ENCODE peak calls at places on chromosomes 5 and 9, in seven cellular contexts. O, L, M, E, S, Z and D are unnamed samples.

GRCh38 chr9:94554078-94554438 is 825 bp upstream of the PCAT7 start:
- DNase-seq in O (no peak), L (no peak), M (no peak), E (no peak), S (no peak), Z (no peak), D (no peak)

GRCh38 chr5:150333400-150333799 is 24.1 kb upstream of the TCOF1 start:
- DNase-seq in O (peak; percentile 52), L (no peak), M (no peak), E (no peak), S (no peak), Z (no peak), D (no peak)

GRCh38 chr9:29796291-29796952 is 2223.1 kb upstream of the C9orf72 start:
- DNase-seq in O (no peak), L (no peak), M (no peak), E (no peak), S (no peak), Z (no peak), D (no peak)

GRCh38 chr9:135501261-135502167 is 1.0 kb downstream of the MRPS2 start:
- DNase-seq in O (no peak), L (no peak), M (peak; percentile 71), E (no peak), S (no peak), Z (peak; percentile 14), D (no peak)

GRCh38 chr9:110133608-110134214 is 74.2 kb downstream of the C9orf152 start:
- DNase-seq in O (no peak), L (peak; percentile 84), M (peak; percentile 53), E (no peak), S (no peak), Z (no peak), D (no peak)

GRCh38 chr5:116632890-116633289 is 58.3 kb upstream of the SEMA6A start:
- DNase-seq in O (no peak), L (no peak), M (no peak), E (no peak), S (no peak), Z (no peak), D (no peak)

GRCh38 chr9:106449528-106449927 is 413.4 kb upstream of the ZNF462 start:
- DNase-seq in O (no peak), L (no peak), M (no peak), E (no peak), S (no peak), Z (no peak), D (no peak)

GRCh38 chr5:78591227-78591626 is 57.3 kb downstream of the LHFPL2 start:
- DNase-seq in O (no peak), L (no peak), M (peak; percentile 84), E (no peak), S (no peak), Z (peak; percentile 82), D (no peak)

GRCh38 chr5:98816574-98817222 is 43.2 kb downstream of the RGMB start:
- DNase-seq in O (no peak), L (no peak), M (no peak), E (no peak), S (no peak), Z (no peak), D (no peak)

GRCh38 chr5:16593630-16594029 is 23.2 kb downstream of the RETREG1 start:
- DNase-seq in O (no peak), L (no peak), M (no peak), E (no peak), S (no peak), Z (no peak), D (no peak)

GRCh38 chr9:137307255-137308101 is 5.4 kb upstream of the NRARP start:
- DNase-seq in O (no peak), L (no peak), M (no peak), E (no peak), S (no peak), Z (no peak), D (no peak)

GRCh38 chr5:42919600-42919999 is 107.9 kb upstream of the SELENOP start:
- DNase-seq in O (no peak), L (no peak), M (no peak), E (no peak), S (no peak), Z (no peak), D (no peak)

GRCh38 chr5:4246447-4246846 is 650.8 kb downstream of the IRX1 start:
- DNase-seq in O (no peak), L (no peak), M (no peak), E (no peak), S (no peak), Z (no peak), D (no peak)

GRCh38 chr5:111512026-111512405 is 319 bp downstream of the STARD4 start:
- DNase-seq in O (peak; percentile 29), L (no peak), M (peak; percentile 34), E (no peak), S (peak; percentile 13), Z (peak; percentile 11), D (peak; percentile 35)

GRCh38 chr9:2808105-2808504 is 35.8 kb downstream of the PUM3 start:
- DNase-seq in O (no peak), L (no peak), M (no peak), E (no peak), S (no peak), Z (no peak), D (no peak)

GRCh38 chr5:5891350-5891749 is 468.9 kb downstream of the ICE1 start:
- DNase-seq in O (no peak), L (no peak), M (no peak), E (no peak), S (no peak), Z (no peak), D (no peak)

GRCh38 chr5:123681061-123681460 is 169.1 kb downstream of the CSNK1G3 start:
- DNase-seq in O (no peak), L (no peak), M (no peak), E (no peak), S (no peak), Z (peak; percentile 37), D (no peak)

GRCh38 chr9:104412238-104412637 is 91.8 kb upstream of the OR13F1 start:
- DNase-seq in O (no peak), L (no peak), M (peak; percentile 11), E (no peak), S (no peak), Z (no peak), D (no peak)

GRCh38 chr5:92916036-92916435 is 665.0 kb downstream of the NR2F1-AS1 start:
- DNase-seq in O (no peak), L (no peak), M (peak; percentile 16), E (no peak), S (no peak), Z (no peak), D (no peak)

GRCh38 chr9:99605016-99605743 is 216.5 kb upstream of the NR4A3 start:
- DNase-seq in O (no peak), L (no peak), M (no peak), E (no peak), S (no peak), Z (no peak), D (no peak)

GRCh38 chr5:160507181-160507811 is 85.6 kb downstream of the PTTG1 start:
- DNase-seq in O (no peak), L (no peak), M (no peak), E (peak; percentile 66), S (no peak), Z (peak; percentile 16), D (no peak)

GRCh38 chr9:70061776-70062175 is 18.1 kb downstream of the MAMDC2 start:
- DNase-seq in O (no peak), L (no peak), M (no peak), E (no peak), S (no peak), Z (no peak), D (no peak)

GRCh38 chr9:113930384-113930783 is 54.3 kb downstream of the ZNF618 start:
- DNase-seq in O (no peak), L (no peak), M (no peak), E (no peak), S (no peak), Z (no peak), D (peak; percentile 47)

GRCh38 chr5:17261075-17261474 is 43.6 kb downstream of the BASP1 start:
- DNase-seq in O (no peak), L (no peak), M (no peak), E (no peak), S (no peak), Z (no peak), D (no peak)

GRCh38 chr5:93402451-93402850 is 178.6 kb downstream of the NR2F1-AS1 start:
- DNase-seq in O (no peak), L (no peak), M (no peak), E (no peak), S (no peak), Z (no peak), D (no peak)

GRCh38 chr5:54320256-54320655 is 9.9 kb upstream of the ARL15 start:
- DNase-seq in O (no peak), L (no peak), M (no peak), E (no peak), S (no peak), Z (no peak), D (no peak)

GRCh38 chr5:128100860-128101557 is 17.4 kb downstream of the SLC12A2 start:
- DNase-seq in O (no peak), L (no peak), M (no peak), E (no peak), S (no peak), Z (no peak), D (no peak)

GRCh38 chr5:67350185-67350584 is 153.6 kb upstream of the CD180 start:
- DNase-seq in O (no peak), L (no peak), M (no peak), E (no peak), S (no peak), Z (no peak), D (no peak)